ENCODE peak calls at places on chromosome 19, in nine cellular contexts. One of them, this sample, is unnamed.
A peak's percentile ranks its signal among the peaks of the same experiment; 100 is the strongest.

GRCh38 chr19:1304197-1304924 is 18.7 kb downstream of the EFNA2 start:
- DNase-seq in aorta: no peak
- DNase-seq in naive thymus-derived CD8-positive, alpha-beta T cell: no peak
- DNase-seq in cardiac fibroblast: no peak
- DNase-seq in Kasumi-1: no peak
- DNase-seq in T-helper 2 cell: no peak
- DNase-seq in activated T-cell treated with anti-CD3 and anti-CD28 coated beads for 4 hours: no peak
- DNase-seq in heart left ventricle: no peak
- DNase-seq in NAMALWA: no peak
- DNase-seq in this sample: no peak

GRCh38 chr19:44728178-44728577 is 20.3 kb upstream of the BCL3 start:
- DNase-seq in T-helper 2 cell: no peak
- DNase-seq in cardiac fibroblast: no peak
- DNase-seq in Kasumi-1: no peak
- DNase-seq in heart left ventricle: no peak
- DNase-seq in naive thymus-derived CD8-positive, alpha-beta T cell: no peak
- DNase-seq in activated T-cell treated with anti-CD3 and anti-CD28 coated beads for 4 hours: no peak
- DNase-seq in NAMALWA: no peak
- DNase-seq in aorta: no peak
- DNase-seq in this sample: no peak

GRCh38 chr19:34766386-34766785 is 6.6 kb downstream of the ZNF599 start:
- DNase-seq in cardiac fibroblast: no peak
- DNase-seq in naive thymus-derived CD8-positive, alpha-beta T cell: no peak
- DNase-seq in heart left ventricle: no peak
- DNase-seq in Kasumi-1: no peak
- DNase-seq in aorta: no peak
- DNase-seq in activated T-cell treated with anti-CD3 and anti-CD28 coated beads for 4 hours: no peak
- DNase-seq in NAMALWA: no peak
- DNase-seq in T-helper 2 cell: no peak
- DNase-seq in this sample: no peak

GRCh38 chr19:51660975-51661600 is 14.5 kb upstream of the SIGLEC14 start:
- DNase-seq in Kasumi-1: peak; percentile 74
- DNase-seq in aorta: peak; percentile 86
- DNase-seq in activated T-cell treated with anti-CD3 and anti-CD28 coated beads for 4 hours: peak; percentile 30
- DNase-seq in NAMALWA: peak; percentile 57
- DNase-seq in cardiac fibroblast: peak; percentile 88
- DNase-seq in heart left ventricle: peak; percentile 78
- DNase-seq in naive thymus-derived CD8-positive, alpha-beta T cell: peak; percentile 35
- DNase-seq in T-helper 2 cell: no peak
- DNase-seq in this sample: peak; percentile 75

GRCh38 chr19:939439-939838 is 13.6 kb downstream of the ARID3A start:
- DNase-seq in T-helper 2 cell: no peak
- DNase-seq in activated T-cell treated with anti-CD3 and anti-CD28 coated beads for 4 hours: no peak
- DNase-seq in NAMALWA: no peak
- DNase-seq in Kasumi-1: no peak
- DNase-seq in heart left ventricle: no peak
- DNase-seq in naive thymus-derived CD8-positive, alpha-beta T cell: no peak
- DNase-seq in aorta: no peak
- DNase-seq in cardiac fibroblast: no peak
- DNase-seq in this sample: no peak

GRCh38 chr19:9144920-9145319 is 4.7 kb downstream of the ZNF317 start:
- DNase-seq in naive thymus-derived CD8-positive, alpha-beta T cell: no peak
- DNase-seq in T-helper 2 cell: no peak
- DNase-seq in NAMALWA: no peak
- DNase-seq in cardiac fibroblast: peak; percentile 13
- DNase-seq in heart left ventricle: no peak
- DNase-seq in activated T-cell treated with anti-CD3 and anti-CD28 coated beads for 4 hours: no peak
- DNase-seq in Kasumi-1: no peak
- DNase-seq in aorta: no peak
- DNase-seq in this sample: no peak

GRCh38 chr19:13356686-13357280 is 149.5 kb downstream of the CACNA1A start:
- DNase-seq in Kasumi-1: no peak
- DNase-seq in cardiac fibroblast: no peak
- DNase-seq in T-helper 2 cell: no peak
- DNase-seq in activated T-cell treated with anti-CD3 and anti-CD28 coated beads for 4 hours: no peak
- DNase-seq in heart left ventricle: no peak
- DNase-seq in naive thymus-derived CD8-positive, alpha-beta T cell: no peak
- DNase-seq in aorta: no peak
- DNase-seq in NAMALWA: no peak
- DNase-seq in this sample: no peak

GRCh38 chr19:869245-870177 is 10.0 kb downstream of the CFD start:
- DNase-seq in NAMALWA: no peak
- DNase-seq in naive thymus-derived CD8-positive, alpha-beta T cell: no peak
- DNase-seq in Kasumi-1: peak; percentile 28
- DNase-seq in cardiac fibroblast: peak; percentile 96
- DNase-seq in T-helper 2 cell: no peak
- DNase-seq in aorta: peak; percentile 89
- DNase-seq in heart left ventricle: no peak
- DNase-seq in activated T-cell treated with anti-CD3 and anti-CD28 coated beads for 4 hours: no peak
- DNase-seq in this sample: peak; percentile 96

GRCh38 chr19:4416268-4416667 is 13.8 kb downstream of the CHAF1A start:
- DNase-seq in aorta: no peak
- DNase-seq in naive thymus-derived CD8-positive, alpha-beta T cell: no peak
- DNase-seq in NAMALWA: no peak
- DNase-seq in heart left ventricle: no peak
- DNase-seq in T-helper 2 cell: no peak
- DNase-seq in Kasumi-1: no peak
- DNase-seq in activated T-cell treated with anti-CD3 and anti-CD28 coated beads for 4 hours: no peak
- DNase-seq in cardiac fibroblast: no peak
- DNase-seq in this sample: no peak

GRCh38 chr19:11227201-11227886 is 12.1 kb upstream of the ANGPTL8 start:
- DNase-seq in T-helper 2 cell: no peak
- DNase-seq in heart left ventricle: no peak
- DNase-seq in NAMALWA: peak; percentile 75
- DNase-seq in Kasumi-1: no peak
- DNase-seq in aorta: no peak
- DNase-seq in cardiac fibroblast: no peak
- DNase-seq in naive thymus-derived CD8-positive, alpha-beta T cell: no peak
- DNase-seq in activated T-cell treated with anti-CD3 and anti-CD28 coated beads for 4 hours: no peak
- DNase-seq in this sample: no peak

GRCh38 chr19:16447015-16447384 is 24.8 kb downstream of the EPS15L1 start:
- DNase-seq in heart left ventricle: peak; percentile 90
- DNase-seq in NAMALWA: peak; percentile 90
- DNase-seq in activated T-cell treated with anti-CD3 and anti-CD28 coated beads for 4 hours: no peak
- DNase-seq in T-helper 2 cell: peak; percentile 57
- DNase-seq in aorta: peak; percentile 88
- DNase-seq in cardiac fibroblast: peak; percentile 96
- DNase-seq in naive thymus-derived CD8-positive, alpha-beta T cell: peak; percentile 21
- DNase-seq in Kasumi-1: peak; percentile 77
- DNase-seq in this sample: peak; percentile 82

GRCh38 chr19:1082165-1082927 is 12.8 kb downstream of the POLR2E start:
- DNase-seq in NAMALWA: peak; percentile 94
- DNase-seq in T-helper 2 cell: peak; percentile 72
- DNase-seq in activated T-cell treated with anti-CD3 and anti-CD28 coated beads for 4 hours: peak; percentile 56
- DNase-seq in heart left ventricle: no peak
- DNase-seq in aorta: no peak
- DNase-seq in naive thymus-derived CD8-positive, alpha-beta T cell: peak; percentile 88
- DNase-seq in Kasumi-1: no peak
- DNase-seq in cardiac fibroblast: peak; percentile 52
- DNase-seq in this sample: peak; percentile 28

GRCh38 chr19:32317045-32317444 is 28.4 kb upstream of the ZNF507 start:
- DNase-seq in activated T-cell treated with anti-CD3 and anti-CD28 coated beads for 4 hours: no peak
- DNase-seq in cardiac fibroblast: no peak
- DNase-seq in naive thymus-derived CD8-positive, alpha-beta T cell: no peak
- DNase-seq in T-helper 2 cell: no peak
- DNase-seq in Kasumi-1: no peak
- DNase-seq in NAMALWA: no peak
- DNase-seq in aorta: no peak
- DNase-seq in heart left ventricle: no peak
- DNase-seq in this sample: no peak

GRCh38 chr19:55173717-55174409 is 6.2 kb downstream of the SYT5 start:
- DNase-seq in activated T-cell treated with anti-CD3 and anti-CD28 coated beads for 4 hours: no peak
- DNase-seq in cardiac fibroblast: peak; percentile 69
- DNase-seq in Kasumi-1: no peak
- DNase-seq in NAMALWA: peak; percentile 80
- DNase-seq in heart left ventricle: peak; percentile 66
- DNase-seq in aorta: peak; percentile 80
- DNase-seq in naive thymus-derived CD8-positive, alpha-beta T cell: no peak
- DNase-seq in T-helper 2 cell: no peak
- DNase-seq in this sample: peak; percentile 57

GRCh38 chr19:11451942-11452813 is 16.7 kb downstream of the PRKCSH start:
- DNase-seq in NAMALWA: no peak
- DNase-seq in naive thymus-derived CD8-positive, alpha-beta T cell: no peak
- DNase-seq in aorta: no peak
- DNase-seq in T-helper 2 cell: no peak
- DNase-seq in Kasumi-1: no peak
- DNase-seq in cardiac fibroblast: no peak
- DNase-seq in heart left ventricle: no peak
- DNase-seq in activated T-cell treated with anti-CD3 and anti-CD28 coated beads for 4 hours: no peak
- DNase-seq in this sample: no peak

GRCh38 chr19:52566588-52566987 is 3.5 kb upstream of the ZNF701 start:
- DNase-seq in naive thymus-derived CD8-positive, alpha-beta T cell: no peak
- DNase-seq in heart left ventricle: no peak
- DNase-seq in cardiac fibroblast: no peak
- DNase-seq in T-helper 2 cell: no peak
- DNase-seq in activated T-cell treated with anti-CD3 and anti-CD28 coated beads for 4 hours: no peak
- DNase-seq in aorta: no peak
- DNase-seq in Kasumi-1: no peak
- DNase-seq in NAMALWA: no peak
- DNase-seq in this sample: peak; percentile 9

GRCh38 chr19:47779524-47780214 is 1.2 kb downstream of the SELENOW start:
- DNase-seq in Kasumi-1: no peak
- DNase-seq in heart left ventricle: peak; percentile 91
- DNase-seq in cardiac fibroblast: peak; percentile 22
- DNase-seq in aorta: peak; percentile 77
- DNase-seq in NAMALWA: no peak
- DNase-seq in T-helper 2 cell: no peak
- DNase-seq in naive thymus-derived CD8-positive, alpha-beta T cell: no peak
- DNase-seq in activated T-cell treated with anti-CD3 and anti-CD28 coated beads for 4 hours: no peak
- DNase-seq in this sample: no peak

GRCh38 chr19:44740351-44740824 is 8.1 kb upstream of the BCL3 start:
- DNase-seq in activated T-cell treated with anti-CD3 and anti-CD28 coated beads for 4 hours: no peak
- DNase-seq in heart left ventricle: no peak
- DNase-seq in cardiac fibroblast: no peak
- DNase-seq in aorta: no peak
- DNase-seq in T-helper 2 cell: no peak
- DNase-seq in naive thymus-derived CD8-positive, alpha-beta T cell: no peak
- DNase-seq in Kasumi-1: peak; percentile 29
- DNase-seq in NAMALWA: peak; percentile 61
- DNase-seq in this sample: no peak

GRCh38 chr19:31284621-31285020 is 64.6 kb downstream of the TSHZ3 start:
- DNase-seq in Kasumi-1: no peak
- DNase-seq in naive thymus-derived CD8-positive, alpha-beta T cell: no peak
- DNase-seq in T-helper 2 cell: no peak
- DNase-seq in activated T-cell treated with anti-CD3 and anti-CD28 coated beads for 4 hours: no peak
- DNase-seq in heart left ventricle: no peak
- DNase-seq in cardiac fibroblast: no peak
- DNase-seq in NAMALWA: no peak
- DNase-seq in aorta: no peak
- DNase-seq in this sample: no peak

GRCh38 chr19:35938282-35939224 is 2.4 kb downstream of the LRFN3 start:
- DNase-seq in NAMALWA: no peak
- DNase-seq in naive thymus-derived CD8-positive, alpha-beta T cell: no peak
- DNase-seq in activated T-cell treated with anti-CD3 and anti-CD28 coated beads for 4 hours: no peak
- DNase-seq in T-helper 2 cell: no peak
- DNase-seq in Kasumi-1: no peak
- DNase-seq in heart left ventricle: peak; percentile 4
- DNase-seq in aorta: no peak
- DNase-seq in cardiac fibroblast: no peak
- DNase-seq in this sample: no peak

GRCh38 chr19:53553865-53554791 is 16.2 kb downstream of the ZNF331 start:
- DNase-seq in activated T-cell treated with anti-CD3 and anti-CD28 coated beads for 4 hours: peak; percentile 84
- DNase-seq in aorta: peak; percentile 94
- DNase-seq in naive thymus-derived CD8-positive, alpha-beta T cell: peak; percentile 96
- DNase-seq in NAMALWA: no peak
- DNase-seq in T-helper 2 cell: peak; percentile 96
- DNase-seq in Kasumi-1: no peak
- DNase-seq in heart left ventricle: peak; percentile 90
- DNase-seq in cardiac fibroblast: peak; percentile 95
- DNase-seq in this sample: peak; percentile 87

GRCh38 chr19:49800771-49801170 is 12.3 kb downstream of the FUZ start:
- DNase-seq in aorta: no peak
- DNase-seq in activated T-cell treated with anti-CD3 and anti-CD28 coated beads for 4 hours: no peak
- DNase-seq in naive thymus-derived CD8-positive, alpha-beta T cell: no peak
- DNase-seq in cardiac fibroblast: no peak
- DNase-seq in T-helper 2 cell: no peak
- DNase-seq in NAMALWA: no peak
- DNase-seq in Kasumi-1: no peak
- DNase-seq in heart left ventricle: no peak
- DNase-seq in this sample: no peak

GRCh38 chr19:8308891-8309291 is 733 bp upstream of the CD320 start:
- DNase-seq in Kasumi-1: no peak
- DNase-seq in heart left ventricle: no peak
- DNase-seq in NAMALWA: no peak
- DNase-seq in cardiac fibroblast: no peak
- DNase-seq in aorta: peak; percentile 43
- DNase-seq in T-helper 2 cell: no peak
- DNase-seq in naive thymus-derived CD8-positive, alpha-beta T cell: no peak
- DNase-seq in activated T-cell treated with anti-CD3 and anti-CD28 coated beads for 4 hours: no peak
- DNase-seq in this sample: no peak

GRCh38 chr19:6464070-6464873 is at the start of gene CRB3:
- DNase-seq in naive thymus-derived CD8-positive, alpha-beta T cell: peak; percentile 54
- DNase-seq in heart left ventricle: no peak
- DNase-seq in aorta: no peak
- DNase-seq in NAMALWA: no peak
- DNase-seq in Kasumi-1: no peak
- DNase-seq in activated T-cell treated with anti-CD3 and anti-CD28 coated beads for 4 hours: peak; percentile 47
- DNase-seq in cardiac fibroblast: no peak
- DNase-seq in T-helper 2 cell: no peak
- DNase-seq in this sample: no peak

GRCh38 chr19:41641879-41642485 is 15.1 kb upstream of the CEACAM4 start:
- DNase-seq in T-helper 2 cell: peak; percentile 37
- DNase-seq in Kasumi-1: peak; percentile 45
- DNase-seq in naive thymus-derived CD8-positive, alpha-beta T cell: peak; percentile 69
- DNase-seq in cardiac fibroblast: peak; percentile 62
- DNase-seq in aorta: no peak
- DNase-seq in heart left ventricle: peak; percentile 43
- DNase-seq in activated T-cell treated with anti-CD3 and anti-CD28 coated beads for 4 hours: peak; percentile 70
- DNase-seq in NAMALWA: peak; percentile 74
- DNase-seq in this sample: peak; percentile 29

GRCh38 chr19:56141416-56141992 is 417 bp downstream of the ZNF444 start:
- DNase-seq in NAMALWA: peak; percentile 25
- DNase-seq in T-helper 2 cell: no peak
- DNase-seq in cardiac fibroblast: no peak
- DNase-seq in activated T-cell treated with anti-CD3 and anti-CD28 coated beads for 4 hours: no peak
- DNase-seq in heart left ventricle: no peak
- DNase-seq in aorta: no peak
- DNase-seq in Kasumi-1: no peak
- DNase-seq in naive thymus-derived CD8-positive, alpha-beta T cell: peak; percentile 52
- DNase-seq in this sample: no peak

GRCh38 chr19:46755853-46756543 is 9.7 kb upstream of the STRN4 start:
- DNase-seq in T-helper 2 cell: no peak
- DNase-seq in heart left ventricle: no peak
- DNase-seq in activated T-cell treated with anti-CD3 and anti-CD28 coated beads for 4 hours: no peak
- DNase-seq in aorta: no peak
- DNase-seq in cardiac fibroblast: no peak
- DNase-seq in Kasumi-1: no peak
- DNase-seq in naive thymus-derived CD8-positive, alpha-beta T cell: no peak
- DNase-seq in NAMALWA: no peak
- DNase-seq in this sample: no peak

GRCh38 chr19:47075179-47075811 is 26.9 kb upstream of the TMEM160 start:
- DNase-seq in cardiac fibroblast: no peak
- DNase-seq in Kasumi-1: peak; percentile 65
- DNase-seq in NAMALWA: no peak
- DNase-seq in activated T-cell treated with anti-CD3 and anti-CD28 coated beads for 4 hours: no peak
- DNase-seq in T-helper 2 cell: no peak
- DNase-seq in naive thymus-derived CD8-positive, alpha-beta T cell: no peak
- DNase-seq in aorta: no peak
- DNase-seq in heart left ventricle: no peak
- DNase-seq in this sample: no peak

GRCh38 chr19:50565984-50566903 is 2.0 kb downstream of the LRRC4B start:
- DNase-seq in Kasumi-1: no peak
- DNase-seq in activated T-cell treated with anti-CD3 and anti-CD28 coated beads for 4 hours: no peak
- DNase-seq in cardiac fibroblast: no peak
- DNase-seq in aorta: no peak
- DNase-seq in T-helper 2 cell: no peak
- DNase-seq in naive thymus-derived CD8-positive, alpha-beta T cell: no peak
- DNase-seq in NAMALWA: no peak
- DNase-seq in heart left ventricle: no peak
- DNase-seq in this sample: no peak

GRCh38 chr19:46295401-46296308 is 1.2 kb upstream of the HIF3A start:
- DNase-seq in cardiac fibroblast: no peak
- DNase-seq in heart left ventricle: no peak
- DNase-seq in T-helper 2 cell: no peak
- DNase-seq in activated T-cell treated with anti-CD3 and anti-CD28 coated beads for 4 hours: no peak
- DNase-seq in Kasumi-1: no peak
- DNase-seq in naive thymus-derived CD8-positive, alpha-beta T cell: no peak
- DNase-seq in aorta: no peak
- DNase-seq in NAMALWA: no peak
- DNase-seq in this sample: no peak

GRCh38 chr19:54190503-54190941 is 586 bp upstream of the TSEN34 start:
- DNase-seq in cardiac fibroblast: peak; percentile 100
- DNase-seq in aorta: peak; percentile 100
- DNase-seq in activated T-cell treated with anti-CD3 and anti-CD28 coated beads for 4 hours: peak; percentile 100
- DNase-seq in naive thymus-derived CD8-positive, alpha-beta T cell: peak; percentile 100
- DNase-seq in NAMALWA: peak; percentile 99
- DNase-seq in heart left ventricle: peak; percentile 100
- DNase-seq in T-helper 2 cell: peak; percentile 100
- DNase-seq in Kasumi-1: peak; percentile 99
- DNase-seq in this sample: peak; percentile 100